ENCODE peak calls at places on chromosomes 13 and 19, in ten cellular contexts. O, W, V, H, K, C, T, B, P and R are unnamed samples.

GRCh38 chr19:6273701-6274601 is 5.8 kb downstream of the MLLT1 start:
- DNase-seq in O (peak; percentile 90), B (peak; percentile 88), H (peak; percentile 74), C (peak; percentile 98), K (peak; percentile 75), V (no peak), P (no peak), T (peak; percentile 88), W (peak; percentile 79), R (peak; percentile 93)

GRCh38 chr19:53086949-53087348 is 16.3 kb downstream of the ZNF160 start:
- DNase-seq in T (no peak), V (no peak), P (no peak), K (no peak), O (no peak), C (no peak), B (no peak), W (peak; percentile 81), H (no peak), R (peak; percentile 73)

GRCh38 chr13:100707818-100708740 is 33.5 kb upstream of the TMTC4 start:
- DNase-seq in O (no peak), H (no peak), P (no peak), V (no peak), K (no peak), T (no peak), W (no peak), B (peak; percentile 97), C (no peak), R (no peak)

GRCh38 chr13:82116422-82116989 is 1765.8 kb downstream of the SLITRK1 start:
- DNase-seq in V (no peak), C (no peak), T (no peak), B (no peak), W (no peak), K (no peak), P (no peak), H (no peak), O (no peak), R (no peak)

GRCh38 chr19:1057185-1057857 is 9.6 kb upstream of the ARHGAP45 start:
- DNase-seq in B (peak; percentile 67), T (no peak), P (peak; percentile 77), H (no peak), C (no peak), K (no peak), V (peak; percentile 75), W (no peak), O (no peak), R (no peak)

GRCh38 chr13:89380101-89380500 is 1708.9 kb downstream of the SLITRK5 start:
- DNase-seq in C (no peak), K (no peak), H (no peak), O (no peak), P (no peak), W (no peak), V (no peak), T (no peak), B (peak; percentile 2), R (no peak)

GRCh38 chr13:29849731-29850212 is 645 bp downstream of the UBL3 start:
- DNase-seq in K (no peak), O (peak; percentile 31), C (peak; percentile 80), V (peak; percentile 74), B (peak; percentile 76), T (peak; percentile 80), H (peak; percentile 70), W (peak; percentile 65), P (peak; percentile 76), R (peak; percentile 65)

GRCh38 chr19:16117594-16118033 is 5.9 kb downstream of the RAB8A start:
- DNase-seq in V (no peak), W (no peak), P (no peak), C (no peak), T (no peak), B (no peak), O (no peak), K (no peak), H (no peak), R (peak; percentile 36)

GRCh38 chr19:48481846-48482639 is 12.9 kb downstream of the CYTH2 start:
- DNase-seq in B (no peak), H (no peak), W (no peak), P (no peak), O (no peak), V (no peak), C (no peak), T (no peak), K (no peak), R (no peak)

GRCh38 chr13:19088416-19088815 is 93.2 kb downstream of the TUBA3C start:
- DNase-seq in C (no peak), V (no peak), T (no peak), K (no peak), H (no peak), P (no peak), W (no peak), O (no peak), B (no peak), R (no peak)

GRCh38 chr19:14159059-14159458 is 22.7 kb upstream of the ASF1B start:
- DNase-seq in K (no peak), C (no peak), W (no peak), H (no peak), V (no peak), T (no peak), B (no peak), O (no peak), P (no peak), R (no peak)

GRCh38 chr19:29771708-29772415 is 39.9 kb upstream of the CCNE1 start:
- DNase-seq in W (peak; percentile 27), V (peak; percentile 81), C (no peak), T (no peak), K (no peak), B (peak; percentile 14), P (peak; percentile 77), O (no peak), H (peak; percentile 86), R (peak; percentile 34)

GRCh38 chr19:29775575-29775900 is 36.3 kb upstream of the CCNE1 start:
- DNase-seq in V (peak; percentile 43), T (no peak), K (no peak), B (no peak), H (peak; percentile 42), P (no peak), W (no peak), C (no peak), O (no peak), R (no peak)

GRCh38 chr19:29773141-29773540 is 38.6 kb upstream of the CCNE1 start:
- DNase-seq in P (no peak), H (no peak), W (no peak), T (no peak), V (no peak), K (no peak), O (no peak), C (no peak), B (no peak), R (no peak)

GRCh38 chr19:29772696-29773095 is 39.1 kb upstream of the CCNE1 start:
- DNase-seq in B (no peak), P (no peak), W (no peak), T (no peak), V (no peak), H (no peak), C (no peak), O (no peak), K (no peak), R (no peak)

DNA sequence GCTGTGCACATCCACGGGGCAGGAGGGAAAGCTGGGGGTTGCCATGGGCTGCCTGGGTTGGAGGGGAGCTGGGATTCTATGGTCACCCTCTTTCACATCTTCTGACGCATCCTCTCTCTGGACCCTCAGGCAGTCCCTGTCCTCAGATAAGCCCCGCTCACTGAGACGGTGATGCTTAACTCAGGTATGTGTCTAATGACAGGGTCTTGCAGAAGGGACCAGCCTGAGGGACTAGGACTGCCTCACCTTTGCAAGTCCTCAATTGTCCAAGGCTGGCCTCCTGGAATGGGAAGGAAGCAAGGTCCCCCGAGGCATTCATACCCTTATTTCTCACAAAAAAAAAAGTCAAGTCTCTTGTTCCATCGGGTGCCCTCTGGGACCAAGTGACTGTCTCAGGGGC is 37.7 kb upstream of the CCNE1 start:
- DNase-seq in K (no peak), P (no peak), O (no peak), T (no peak), V (no peak), B (no peak), H (no peak), W (no peak), C (no peak), R (no peak)
- H3K4me1 ChIP-seq in K (no peaks in the 10 kb centered on the region), P (no peaks in the 10 kb centered on the region), O (no peaks in the 10 kb centered on the region), T (no peaks in the 10 kb centered on the region), V (peaks cover 4% of the 10 kb centered on the region), B (no peaks in the 10 kb centered on the region), H (peaks cover 6% of the 10 kb centered on the region), W (no peaks in the 10 kb centered on the region), C (no peaks in the 10 kb centered on the region), R (no peaks in the 10 kb centered on the region)

GRCh38 chr19:55383279-55383788 is 758 bp downstream of the TMEM238 start:
- DNase-seq in W (no peak), T (no peak), V (no peak), O (no peak), H (no peak), B (no peak), K (no peak), P (no peak), C (no peak), R (no peak)
- H3K27ac ChIP-seq in W (no peak overlapping the region), T (peak overlapping the region; percentile 50), V (no peak overlapping the region), O (no peak overlapping the region), H (peak overlapping the region; percentile 98), B (no peak overlapping the region), K (peak overlapping the region; percentile 54), P (no peak overlapping the region), C (peak overlapping the region; percentile 85), R (peak overlapping the region; percentile 58)

GRCh38 chr13:98172570-98173405 is 4.3 kb downstream of the RNF113B start:
- DNase-seq in T (no peak), V (no peak), K (no peak), C (no peak), H (peak; percentile 61), W (no peak), P (no peak), B (peak; percentile 62), O (no peak), R (no peak)
- H3K4me3 ChIP-seq in T (no peak overlapping the region), V (no peak overlapping the region), K (no peak overlapping the region), C (peak overlapping the region; percentile 10), H (no peak overlapping the region), W (peak overlapping the region; percentile 37), P (no peak overlapping the region), B (peak overlapping the region; percentile 14), O (peak overlapping the region; percentile 4), R (peak overlapping the region; percentile 31)

GRCh38 chr19:42254083-42254849 is 662 bp downstream of the ERF start:
- DNase-seq in K (peak; percentile 58), T (peak; percentile 84), P (peak; percentile 89), O (no peak), H (peak; percentile 79), W (peak; percentile 81), B (no peak), C (peak; percentile 89), V (peak; percentile 94), R (peak; percentile 80)

GRCh38 chr19:42250666-42251531 is 4.0 kb downstream of the ERF start:
- DNase-seq in O (no peak), V (no peak), B (no peak), K (no peak), W (peak; percentile 51), T (no peak), P (no peak), H (peak; percentile 48), C (peak; percentile 77), R (no peak)

GRCh38 chr19:42253245-42254082 is 1.5 kb downstream of the ERF start:
- DNase-seq in H (peak; percentile 83), C (peak; percentile 86), P (peak; percentile 75), B (no peak), T (peak; percentile 71), K (no peak), V (peak; percentile 91), O (no peak), W (peak; percentile 71), R (peak; percentile 68)

GRCh38 chr19:42251572-42251990 is 3.3 kb downstream of the ERF start:
- DNase-seq in B (no peak), V (no peak), C (no peak), O (no peak), P (no peak), H (no peak), T (no peak), W (no peak), K (no peak), R (no peak)

GRCh38 chr19:42252365-42253244 is 2.3 kb downstream of the ERF start:
- DNase-seq in T (peak; percentile 60), B (no peak), K (peak; percentile 63), W (peak; percentile 57), H (peak; percentile 53), C (peak; percentile 86), O (no peak), P (peak; percentile 71), V (no peak), R (no peak)
- H3K4me1 ChIP-seq in T (peaks cover 24% of the 10 kb centered on the region), B (peaks cover 32% of the 10 kb centered on the region), K (peaks cover 39% of the 10 kb centered on the region), W (peaks cover 46% of the 10 kb centered on the region), H (peaks cover 33% of the 10 kb centered on the region), C (no peaks in the 10 kb centered on the region), O (peaks cover 50% of the 10 kb centered on the region), P (peaks cover 34% of the 10 kb centered on the region), V (peaks cover 33% of the 10 kb centered on the region), R (peaks cover 19% of the 10 kb centered on the region)